ENCODE peak calls at places on chromosomes 12 and 14, in five cellular contexts. One of them, this sample, is unnamed.

GRCh38 chr12:48979602-48980388 is 1.7 kb downstream of the WNT1 start:
- DNase-seq in breast epithelium: no peak
- DNase-seq in iris pigment epithelial cell: no peak
- DNase-seq in CD8-positive, alpha-beta T cell: peak
- DNase-seq in A549: no peak
- DNase-seq in this sample: peak

GRCh38 chr12:28294300-28294699 is 104.0 kb downstream of the CCDC91 start:
- DNase-seq in iris pigment epithelial cell: no peak
- DNase-seq in CD8-positive, alpha-beta T cell: no peak
- DNase-seq in breast epithelium: no peak
- DNase-seq in A549: no peak
- DNase-seq in this sample: no peak

GRCh38 chr14:105205718-105206208 is 24.7 kb upstream of the NUDT14 start:
- DNase-seq in CD8-positive, alpha-beta T cell: no peak
- DNase-seq in iris pigment epithelial cell: no peak
- DNase-seq in A549: no peak
- DNase-seq in breast epithelium: no peak
- DNase-seq in this sample: no peak

GRCh38 chr12:41466762-41467270 is 278.7 kb downstream of the PDZRN4 start:
- DNase-seq in CD8-positive, alpha-beta T cell: no peak
- DNase-seq in breast epithelium: no peak
- DNase-seq in A549: no peak
- DNase-seq in iris pigment epithelial cell: no peak
- DNase-seq in this sample: no peak

GRCh38 chr14:104112113-104112505 is 26.3 kb upstream of the KIF26A start:
- DNase-seq in CD8-positive, alpha-beta T cell: no peak
- DNase-seq in A549: no peak
- DNase-seq in iris pigment epithelial cell: no peak
- DNase-seq in breast epithelium: no peak
- DNase-seq in this sample: no peak

GRCh38 chr14:91413547-91414474 is 3.8 kb downstream of the CCDC88C start:
- DNase-seq in iris pigment epithelial cell: no peak
- DNase-seq in CD8-positive, alpha-beta T cell: peak
- DNase-seq in breast epithelium: no peak
- DNase-seq in A549: no peak
- DNase-seq in this sample: peak

GRCh38 chr14:105838591-105839424 is 312.4 kb downstream of the TMEM121 start:
- DNase-seq in iris pigment epithelial cell: no peak
- DNase-seq in breast epithelium: no peak
- DNase-seq in CD8-positive, alpha-beta T cell: no peak
- DNase-seq in A549: no peak
- DNase-seq in this sample: no peak

GRCh38 chr14:49944501-49944900 is 51.6 kb downstream of the ARF6 start:
- DNase-seq in breast epithelium: no peak
- DNase-seq in iris pigment epithelial cell: no peak
- DNase-seq in A549: no peak
- DNase-seq in CD8-positive, alpha-beta T cell: no peak
- DNase-seq in this sample: no peak

GRCh38 chr14:101114726-101115481 is 211.4 kb upstream of the RTL1 start:
- DNase-seq in A549: no peak
- DNase-seq in CD8-positive, alpha-beta T cell: no peak
- DNase-seq in breast epithelium: peak
- DNase-seq in iris pigment epithelial cell: no peak
- DNase-seq in this sample: no peak

GRCh38 chr14:81509838-81510452 is 23.7 kb downstream of the SEL1L start:
- DNase-seq in CD8-positive, alpha-beta T cell: no peak
- DNase-seq in iris pigment epithelial cell: no peak
- DNase-seq in breast epithelium: no peak
- DNase-seq in A549: no peak
- DNase-seq in this sample: no peak

This sample was measured in effector CD4-positive, alpha-beta T cell.